ENCODE peak calls at places on chromosomes 16 and 17, in eight cellular contexts. L is GM18507; J is ureter; N is IMR-90; Q is Ammon's horn; H is OCI-LY7; G is retina; R is activated naive CD8-positive, alpha-beta T cell treated with anti-CD3 and anti-CD28 coated beads, Interleukin-2, amount 10 ng/mL, durations not matched to agents 7 days and 5 days. T is an unnamed sample.

GRCh38 chr17:42248351-42249179 is 27.6 kb downstream of the STAT5B start:
- DNase-seq in G (peak), R (peak), N (peak), Q (peak), J (peak), L (peak), H (peak), T (peak)

GRCh38 chr17:68161644-68162428 is 86.0 kb upstream of the AMZ2 start:
- DNase-seq in G (no peak), Q (no peak), R (no peak), N (no peak), J (no peak), L (no peak), H (no peak), T (no peak)

GRCh38 chr16:1181715-1182671 is 29.1 kb downstream of the CACNA1H start:
- DNase-seq in R (no peak), J (peak), L (no peak), N (peak), G (peak), H (no peak), Q (no peak), T (no peak)

GRCh38 chr16:58515125-58515870 is at the start of gene SETD6:
- DNase-seq in G (peak), N (peak), J (peak), Q (peak), L (peak), R (peak), H (peak), T (peak)

GRCh38 chr16:48831081-48831722 is 221.2 kb upstream of the N4BP1 start:
- DNase-seq in Q (no peak), N (no peak), G (peak), J (peak), H (no peak), R (no peak), L (no peak), T (no peak)

GRCh38 chr16:28494141-28494851 is at the start of gene APOBR:
- DNase-seq in G (no peak), R (peak), L (peak), H (peak), N (no peak), Q (peak), J (peak), T (peak)

GRCh38 chr16:64307431-64307830 is 814.4 kb downstream of the CDH11 start:
- DNase-seq in H (no peak), L (no peak), G (no peak), N (no peak), R (no peak), Q (no peak), J (no peak), T (no peak)

GRCh38 chr17:80625627-80626026 is 81.0 kb downstream of the RPTOR start:
- DNase-seq in J (no peak), N (no peak), L (no peak), G (no peak), R (no peak), H (no peak), Q (no peak), T (no peak)

GRCh38 chr17:29433551-29433950 is 43.4 kb downstream of the TAOK1 start:
- DNase-seq in N (no peak), R (no peak), J (no peak), H (peak), L (no peak), Q (no peak), G (no peak), T (no peak)

GRCh38 chr17:12348476-12348875 is 317.2 kb upstream of the MYOCD start:
- DNase-seq in G (no peak), L (no peak), J (no peak), N (peak), H (no peak), R (no peak), Q (no peak), T (no peak)

GRCh38 chr17:11705111-11705510 is 106.8 kb downstream of the DNAH9 start:
- DNase-seq in J (no peak), R (no peak), Q (no peak), G (no peak), L (no peak), H (no peak), N (no peak), T (no peak)

GRCh38 chr17:16987830-16988601 is 16.1 kb upstream of the TNFRSF13B start:
- DNase-seq in G (no peak), Q (peak), L (peak), N (peak), R (peak), J (peak), H (peak), T (peak)

GRCh38 chr16:83113317-83113716 is 486.5 kb downstream of the CDH13 start:
- DNase-seq in N (peak), Q (peak), J (no peak), L (no peak), G (no peak), H (peak), R (no peak), T (no peak)

GRCh38 chr16:14509055-14509454 is 121.0 kb downstream of the PARN start:
- DNase-seq in H (no peak), J (no peak), Q (no peak), R (no peak), N (peak), L (no peak), G (no peak), T (no peak)

GRCh38 chr17:29131814-29132682 is 48.1 kb downstream of the MYO18A start:
- DNase-seq in H (no peak), R (no peak), N (peak), Q (no peak), L (no peak), G (no peak), J (no peak), T (no peak)

GRCh38 chr16:10078541-10078949 is 103.7 kb downstream of the GRIN2A start:
- DNase-seq in H (no peak), G (peak), Q (peak), L (no peak), J (no peak), R (no peak), N (no peak), T (no peak)

GRCh38 chr17:76541739-76542450 is 2.1 kb downstream of the PRCD start:
- DNase-seq in N (no peak), G (peak), R (no peak), J (no peak), Q (no peak), H (no peak), L (no peak), T (no peak)

GRCh38 chr17:56297142-56297541 is 143.9 kb downstream of the ANKFN1 start:
- DNase-seq in J (no peak), G (peak), H (no peak), N (peak), Q (no peak), L (no peak), R (peak), T (peak)

GRCh38 chr17:79977711-79978544 is 57.7 kb downstream of the TBC1D16 start:
- DNase-seq in L (no peak), R (peak), H (no peak), J (no peak), Q (peak), G (peak), N (no peak), T (no peak)

GRCh38 chr16:54817432-54817831 is 113.2 kb upstream of the IRX5 start:
- DNase-seq in H (peak), G (peak), Q (no peak), R (no peak), L (no peak), J (no peak), N (no peak), T (peak)

GRCh38 chr17:61196302-61196704 is 203.3 kb upstream of the TBX2 start:
- DNase-seq in G (no peak), N (peak), R (no peak), J (no peak), Q (no peak), L (no peak), H (no peak), T (no peak)

GRCh38 chr17:40932608-40933007 is 4.8 kb downstream of the KRT23 start:
- DNase-seq in N (no peak), R (no peak), G (peak), J (no peak), L (no peak), Q (no peak), H (no peak), T (no peak)

GRCh38 chr16:50627419-50627818 is 53.7 kb downstream of the SNX20 start:
- DNase-seq in N (no peak), L (no peak), Q (peak), R (peak), J (peak), G (peak), H (peak), T (no peak)

GRCh38 chr17:68790931-68791330 is 164.3 kb downstream of the ABCA8 start:
- DNase-seq in L (no peak), G (no peak), N (no peak), R (no peak), Q (no peak), J (no peak), H (no peak), T (no peak)

GRCh38 chr17:43917348-43918025 is 10.2 kb upstream of the MPP2 start:
- DNase-seq in Q (peak), H (no peak), N (peak), L (no peak), G (peak), R (peak), J (no peak), T (no peak)